ENCODE peak calls at places on chromosomes 4 and X, in eight cellular contexts. U is Daoy, B is pancreas, E is H1, T is cardiac muscle cell, Y is heart right ventricle, P is adrenal gland, V is BJ. H is an unnamed sample.

GRCh38 chr4:17109126-17109525 is 210.7 kb upstream of the LDB2 start:
- DNase-seq in U (no peak), B (no peak), E (no peak), T (no peak), Y (no peak), P (no peak), V (no peak), H (no peak)

GRCh38 chr4:12949719-12950118 is 534.4 kb downstream of the RAB28 start:
- DNase-seq in U (no peak), B (no peak), E (no peak), T (no peak), Y (no peak), P (no peak), V (no peak), H (no peak)

GRCh38 chrX:109936598-109936997 is 66.3 kb upstream of the TMEM164 start:
- DNase-seq in U (no peak), B (no peak), E (no peak), T (peak; percentile 35), Y (no peak), P (no peak), V (no peak), H (no peak)

GRCh38 chrX:152897216-152898144 is at the start of gene ZNF185:
- DNase-seq in U (peak; percentile 56), B (peak; percentile 51), E (peak; percentile 81), T (peak; percentile 58), Y (no peak), P (no peak), V (no peak), H (no peak)

GRCh38 chr4:74319506-74319905 is 11.2 kb downstream of the EPGN start:
- DNase-seq in U (peak; percentile 5), B (no peak), E (no peak), T (no peak), Y (no peak), P (no peak), V (no peak), H (no peak)

GRCh38 chrX:70436380-70436779 is 8.3 kb upstream of the DLG3 start:
- DNase-seq in U (no peak), B (no peak), E (peak; percentile 60), T (peak; percentile 27), Y (no peak), P (no peak), V (no peak), H (no peak)

GRCh38 chr4:40976343-40976742 is 226.6 kb downstream of the NSUN7 start:
- DNase-seq in U (peak; percentile 51), B (peak; percentile 32), E (no peak), T (peak; percentile 79), Y (no peak), P (peak; percentile 43), V (no peak), H (no peak)

GRCh38 chr4:67520141-67520540 is 25.2 kb downstream of the CENPC start:
- DNase-seq in U (no peak), B (no peak), E (no peak), T (no peak), Y (no peak), P (no peak), V (no peak), H (no peak)

GRCh38 chr4:41572414-41572986 is 34.5 kb downstream of the LIMCH1 start:
- DNase-seq in U (peak; percentile 8), B (no peak), E (no peak), T (no peak), Y (no peak), P (no peak), V (peak; percentile 13), H (no peak)

H was measured in putamen.